ENCODE peak calls at places on chromosome 1, in nine cellular contexts. Z is Right ventricle myocardium superior; J is GM13976; M is HEK293T; V is neural progenitor cell; G is stimulated activated CD4-positive, alpha-beta T cell treated with anti-CD3 and anti-CD28 coated beads, Interleukin-4, amount 100 ng/mL, for 24 hours; F is anterior cingulate cortex; D is fibroblast of gingiva; A is stimulated activated naive CD8-positive, alpha-beta T cell treated with anti-CD3 and anti-CD28 coated beads, Interleukin-15, Interleukin-2, amounts not matched to agents 100 U/mL and 50 U/mL, for 24 hours. H is an unnamed sample.

GRCh38 chr1:69836961-69837636 is 269.4 kb downstream of the LRRC7 start:
- DNase-seq in G (no peak), F (no peak), D (peak; percentile 21), J (no peak), Z (no peak), M (no peak), V (no peak), A (no peak), H (no peak)

GRCh38 chr1:36872858-36873257 is 161.5 kb downstream of the GRIK3 start:
- DNase-seq in J (no peak), D (no peak), Z (no peak), M (no peak), V (no peak), F (no peak), A (no peak), G (no peak), H (no peak)

GRCh38 chr1:208559597-208559996 is 315.4 kb upstream of the PLXNA2 start:
- DNase-seq in A (no peak), M (no peak), F (no peak), D (no peak), J (no peak), V (no peak), Z (no peak), G (no peak), H (no peak)

GRCh38 chr1:15799928-15800835 is 7.3 kb downstream of the UQCRHL start:
- DNase-seq in G (no peak), J (no peak), V (peak; percentile 44), D (peak; percentile 89), A (no peak), F (no peak), M (peak; percentile 37), Z (no peak), H (peak; percentile 62)

GRCh38 chr1:107862064-107862463 is 102.9 kb downstream of the VAV3 start:
- DNase-seq in F (no peak), J (no peak), Z (peak; percentile 35), A (no peak), D (no peak), G (no peak), M (no peak), V (no peak), H (no peak)

GRCh38 chr1:48109390-48110009 is 112.3 kb upstream of the TRABD2B start:
- DNase-seq in G (no peak), J (no peak), A (no peak), D (peak; percentile 44), V (peak; percentile 75), Z (no peak), M (peak; percentile 48), F (no peak), H (peak; percentile 23)

GRCh38 chr1:240242601-240243144 is 151.0 kb downstream of the FMN2 start:
- DNase-seq in G (no peak), M (no peak), V (no peak), D (peak; percentile 73), Z (no peak), J (no peak), A (no peak), F (no peak), H (no peak)

GRCh38 chr1:221122501-221122900 is 243.3 kb downstream of the HLX start:
- DNase-seq in G (no peak), M (no peak), F (no peak), J (no peak), D (no peak), A (no peak), V (no peak), Z (no peak), H (no peak)

GRCh38 chr1:77081834-77082233 is 137.4 kb downstream of the PIGK start:
- DNase-seq in M (no peak), V (no peak), A (no peak), Z (no peak), F (no peak), G (no peak), D (no peak), J (no peak), H (no peak)

GRCh38 chr1:173507205-173507846 is 30.2 kb downstream of the PRDX6 start:
- DNase-seq in F (no peak), D (peak; percentile 69), J (no peak), A (no peak), M (no peak), V (peak; percentile 41), Z (no peak), G (no peak), H (peak; percentile 78)

GRCh38 chr1:26318338-26319064 is 743 bp downstream of the CD52 start:
- DNase-seq in Z (peak; percentile 59), M (no peak), V (no peak), J (no peak), F (no peak), G (peak; percentile 58), D (no peak), A (peak; percentile 76), H (no peak)

GRCh38 chr1:20271498-20272400 is 18.9 kb upstream of the VWA5B1 start:
- DNase-seq in A (no peak), G (no peak), J (no peak), V (peak; percentile 26), Z (no peak), D (no peak), F (no peak), M (no peak), H (no peak)

GRCh38 chr1:228147768-228148167 is 2.0 kb upstream of the GJC2 start:
- DNase-seq in M (no peak), A (no peak), Z (no peak), G (no peak), F (no peak), D (no peak), J (no peak), V (no peak), H (no peak)

H was measured in HAP-1.